ENCODE peak calls at places on chromosomes 16 and 17, in six cellular contexts. K, P, G, E, D and R are unnamed samples.

GRCh38 chr16:89157778-89158177 is 13.8 kb upstream of the CDH15 start:
- DNase-seq in G (no peak), K (no peak), D (no peak), P (no peak), E (no peak), R (no peak)

GRCh38 chr16:11667824-11668589 is at the start of gene SNN:
- DNase-seq in K (peak), G (peak), E (peak), P (peak), D (peak), R (peak)

GRCh38 chr17:55959756-55960155 is 193.5 kb upstream of the ANKFN1 start:
- DNase-seq in K (no peak), P (no peak), E (no peak), G (no peak), D (no peak), R (no peak)

GRCh38 chr16:50313596-50314483 is 47.5 kb downstream of the ADCY7 start:
- DNase-seq in G (no peak), K (no peak), D (peak), E (no peak), P (peak), R (no peak)

GRCh38 chr17:17361543-17362511 is 58.7 kb downstream of the NT5M start:
- DNase-seq in E (no peak), G (no peak), P (no peak), D (no peak), K (no peak), R (no peak)

GRCh38 chr17:10623786-10624338 is 33.2 kb downstream of the MYH3 start:
- DNase-seq in D (no peak), G (no peak), K (no peak), P (no peak), E (no peak), R (no peak)

GRCh38 chr16:49054606-49055005 is 227.0 kb downstream of the CBLN1 start:
- DNase-seq in D (no peak), K (no peak), G (no peak), E (no peak), P (no peak), R (no peak)

GRCh38 chr17:43722921-43723665 is 35.5 kb downstream of the SOST start:
- DNase-seq in P (no peak), K (no peak), E (no peak), D (no peak), G (no peak), R (no peak)

GRCh38 chr16:26281681-26282080 is 589.9 kb downstream of the HS3ST4 start:
- DNase-seq in G (no peak), D (no peak), E (no peak), P (no peak), K (no peak), R (no peak)

GRCh38 chr17:13212861-13213260 is 195.0 kb upstream of the ELAC2 start:
- DNase-seq in E (no peak), K (no peak), D (no peak), P (no peak), G (no peak), R (no peak)

GRCh38 chr17:5035356-5035755 is at the start of gene SLC52A1:
- DNase-seq in P (no peak), G (no peak), K (no peak), E (no peak), D (no peak), R (peak)

GRCh38 chr16:4319454-4319853 is 3.6 kb downstream of the GLIS2 start:
- DNase-seq in K (peak), E (no peak), D (peak), G (no peak), P (no peak), R (no peak)

GRCh38 chr17:66008680-66009079 is 183.3 kb downstream of the CEP112 start:
- DNase-seq in G (no peak), K (no peak), D (no peak), P (no peak), E (no peak), R (no peak)

GRCh38 chr16:17379121-17379571 is 91.6 kb downstream of the XYLT1 start:
- DNase-seq in K (no peak), P (peak), D (no peak), E (peak), G (no peak), R (no peak)

GRCh38 chr17:66714046-66715023 is 120.6 kb upstream of the CACNG5 start:
- DNase-seq in K (peak), E (no peak), P (no peak), D (no peak), G (no peak), R (no peak)

GRCh38 chr16:17397499-17397891 is 73.3 kb downstream of the XYLT1 start:
- DNase-seq in P (peak), D (peak), E (peak), K (no peak), G (no peak), R (peak)

GRCh38 chr17:31807846-31808245 is 51.2 kb downstream of the COPRS start:
- DNase-seq in E (no peak), P (no peak), D (no peak), K (no peak), G (no peak), R (no peak)

GRCh38 chr17:36862116-36862920 is 75.0 kb upstream of the LHX1 start:
- DNase-seq in E (no peak), G (no peak), P (no peak), D (no peak), K (no peak), R (no peak)

GRCh38 chr17:1733759-1734158 is 8.9 kb upstream of the SERPINF2 start:
- DNase-seq in P (no peak), G (no peak), K (no peak), E (no peak), D (no peak), R (no peak)

GRCh38 chr17:78379134-78379497 is 667 bp downstream of the PGS1 start:
- DNase-seq in D (no peak), K (no peak), E (no peak), G (peak), P (peak), R (no peak)

GRCh38 chr17:72529386-72529785 is 408.6 kb downstream of the SOX9 start:
- DNase-seq in G (no peak), P (peak), E (no peak), D (no peak), K (no peak), R (no peak)

GRCh38 chr16:68737046-68737729 is at the start of gene CDH1:
- DNase-seq in D (peak), E (peak), G (no peak), P (no peak), K (peak), R (peak)

GRCh38 chr16:62424206-62424605 is 388.0 kb upstream of the CDH8 start:
- DNase-seq in P (no peak), E (no peak), K (no peak), D (no peak), G (no peak), R (no peak)

GRCh38 chr16:87569601-87570559 is 32.4 kb upstream of the JPH3 start:
- DNase-seq in G (no peak), E (no peak), K (no peak), P (no peak), D (no peak), R (no peak)

GRCh38 chr16:89308391-89309333 is 91.2 kb downstream of the ZNF778 start:
- DNase-seq in E (peak), G (no peak), K (no peak), D (no peak), P (no peak), R (peak)

GRCh38 chr16:86818701-86819522 is 240.6 kb downstream of the FOXL1 start:
- DNase-seq in G (no peak), P (no peak), K (no peak), E (no peak), D (no peak), R (no peak)

GRCh38 chr17:78239489-78239931 is 8.1 kb downstream of the TMEM235 start:
- DNase-seq in D (no peak), E (no peak), P (no peak), K (peak), G (no peak), R (no peak)

GRCh38 chr17:66115246-66115645 is 76.7 kb downstream of the CEP112 start:
- DNase-seq in G (no peak), P (peak), E (no peak), D (no peak), K (no peak), R (no peak)

GRCh38 chr17:48055531-48056245 is 7.5 kb downstream of the NFE2L1 start:
- DNase-seq in G (peak), P (peak), D (no peak), K (peak), E (no peak), R (peak)

GRCh38 chr17:66711936-66712335 is 123.0 kb upstream of the CACNG5 start:
- DNase-seq in D (peak), K (peak), P (no peak), G (no peak), E (peak), R (peak)

GRCh38 chr17:45848405-45848804 is 3.7 kb downstream of the SPPL2C start:
- DNase-seq in D (no peak), P (no peak), G (no peak), K (no peak), E (no peak), R (no peak)

GRCh38 chr17:60563743-60564142 is 36.2 kb upstream of the PPM1D start:
- DNase-seq in K (no peak), D (no peak), P (no peak), G (no peak), E (no peak), R (no peak)

GRCh38 chr16:68354816-68355215 is 44.0 kb downstream of the PRMT7 start:
- DNase-seq in E (no peak), K (no peak), D (no peak), G (no peak), P (no peak), R (no peak)

GRCh38 chr17:36475346-36475970 is 11.0 kb upstream of the ZNHIT3 start:
- DNase-seq in G (no peak), D (no peak), E (no peak), P (no peak), K (no peak), R (no peak)

GRCh38 chr17:59534583-59534982 is 30.8 kb upstream of the DHX40 start:
- DNase-seq in G (no peak), K (peak), E (no peak), P (no peak), D (no peak), R (no peak)

GRCh38 chr17:7842380-7842949 is 8.4 kb downstream of the KDM6B start:
- DNase-seq in E (no peak), P (peak), K (peak), G (peak), D (peak), R (peak)
- TF ChIP-seq CTCF in E (no peak), P (no peak), K (no peak), G (no peak), D (no peak), R (no peak)

DNA sequence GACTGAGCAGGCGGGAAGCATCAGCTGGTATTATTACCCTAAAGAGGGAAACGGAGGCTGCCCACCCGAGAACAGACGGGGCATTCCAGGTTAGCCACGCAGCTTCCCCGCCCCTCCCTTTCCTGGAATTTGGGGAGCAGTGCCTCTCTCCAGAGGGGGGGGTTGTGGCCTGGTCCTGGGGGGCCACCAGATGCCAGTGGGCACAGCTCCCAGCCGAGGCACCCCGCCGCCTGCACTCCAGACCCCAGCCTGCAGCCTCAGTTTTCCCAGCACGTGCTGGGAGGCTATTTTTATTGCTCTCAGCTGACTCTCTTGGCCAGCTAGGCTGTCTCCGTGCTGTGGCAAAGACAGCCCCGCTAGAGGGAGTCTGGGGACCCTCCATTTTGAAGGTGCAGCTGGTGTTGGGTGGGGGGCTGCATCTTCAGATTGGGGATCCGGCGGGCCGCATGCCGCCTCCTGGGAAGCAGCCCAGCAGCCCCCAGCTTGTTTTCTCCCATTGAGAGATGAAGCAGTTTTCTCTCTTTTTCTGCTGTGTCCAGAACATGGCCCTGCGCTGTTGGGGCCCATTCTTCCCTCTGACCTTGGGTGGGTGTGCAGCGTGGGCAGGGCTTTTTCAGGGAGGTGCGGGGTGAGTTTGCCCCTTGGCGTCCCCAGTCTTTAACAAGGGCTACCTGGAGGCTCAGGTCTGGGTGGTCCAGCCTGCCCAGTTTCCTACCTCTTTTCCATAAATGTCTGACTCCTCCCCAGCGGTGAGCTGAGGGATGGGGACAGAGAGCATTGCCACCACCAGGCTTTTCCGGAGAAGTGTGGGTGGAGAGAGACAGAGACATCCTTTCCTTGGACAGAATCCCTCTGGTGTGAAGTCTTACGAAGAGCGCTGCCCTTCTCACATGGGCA is 62.5 kb upstream of the GSE1 start:
- DNase-seq in P (no peak), E (no peak), G (no peak), D (no peak), K (no peak), R (no peak)
- TF ChIP-seq CTCF in P (no peak), E (peak), G (no peak), D (no peak), K (no peak), R (no peak)

GRCh38 chr17:79704691-79705090 is 26.1 kb upstream of the ENPP7 start:
- DNase-seq in K (no peak), P (no peak), D (no peak), E (no peak), G (no peak), R (no peak)

GRCh38 chr17:79699386-79700036 is 31.2 kb upstream of the ENPP7 start:
- DNase-seq in P (no peak), G (no peak), D (no peak), K (peak), E (no peak), R (no peak)

GRCh38 chr17:79700574-79700973 is 30.2 kb upstream of the ENPP7 start:
- DNase-seq in E (no peak), P (no peak), K (no peak), D (no peak), G (no peak), R (no peak)

GRCh38 chr17:79702550-79703236 is 28.1 kb upstream of the ENPP7 start:
- DNase-seq in D (no peak), P (no peak), K (no peak), E (no peak), G (no peak), R (no peak)

GRCh38 chr17:79702071-79702470 is 28.7 kb upstream of the ENPP7 start:
- DNase-seq in K (no peak), D (no peak), P (no peak), E (no peak), G (no peak), R (no peak)
- TF ChIP-seq CTCF in K (no peak), D (no peak), P (no peak), E (peak), G (no peak), R (no peak)

DNA sequence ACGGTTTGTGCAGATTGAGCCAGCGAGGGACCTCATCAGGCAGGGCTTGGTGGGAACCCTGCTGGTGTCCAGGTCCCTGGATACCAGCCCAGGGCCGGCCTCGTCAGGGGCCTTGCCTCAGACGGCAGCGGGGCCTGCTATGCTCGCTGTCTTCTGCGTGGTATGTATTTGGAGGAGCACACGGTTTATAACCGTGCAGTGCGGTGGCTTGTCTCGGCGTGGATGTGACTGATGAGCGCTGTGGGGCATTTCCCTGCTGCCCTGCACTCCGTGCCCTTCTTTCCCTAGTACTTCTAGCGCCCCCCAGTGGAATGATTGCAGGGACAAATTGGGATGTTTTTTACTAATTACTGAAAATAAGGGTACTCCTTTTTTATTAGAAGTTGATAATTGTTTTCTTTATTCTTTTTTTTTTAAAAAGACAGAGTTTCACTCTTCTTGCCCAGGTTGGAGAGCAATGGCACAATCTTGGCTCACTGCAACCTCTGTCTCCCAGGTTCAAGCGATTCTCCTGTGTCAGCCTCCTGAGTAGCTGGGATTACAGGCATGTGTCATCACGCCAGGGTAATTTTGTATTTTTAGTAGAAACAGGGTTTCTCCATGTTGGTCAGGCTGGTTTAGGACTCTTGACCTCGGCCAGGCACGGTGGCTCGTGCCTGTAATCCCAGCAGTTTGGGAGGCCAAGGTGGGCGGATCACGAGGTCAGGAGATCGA is 15.3 kb downstream of the TBCD start:
- DNase-seq in G (no peak), E (peak), D (peak), P (no peak), K (peak), R (peak)
- TF ChIP-seq CTCF in G (peak), E (peak), D (peak), P (peak), K (peak), R (peak)

DNA sequence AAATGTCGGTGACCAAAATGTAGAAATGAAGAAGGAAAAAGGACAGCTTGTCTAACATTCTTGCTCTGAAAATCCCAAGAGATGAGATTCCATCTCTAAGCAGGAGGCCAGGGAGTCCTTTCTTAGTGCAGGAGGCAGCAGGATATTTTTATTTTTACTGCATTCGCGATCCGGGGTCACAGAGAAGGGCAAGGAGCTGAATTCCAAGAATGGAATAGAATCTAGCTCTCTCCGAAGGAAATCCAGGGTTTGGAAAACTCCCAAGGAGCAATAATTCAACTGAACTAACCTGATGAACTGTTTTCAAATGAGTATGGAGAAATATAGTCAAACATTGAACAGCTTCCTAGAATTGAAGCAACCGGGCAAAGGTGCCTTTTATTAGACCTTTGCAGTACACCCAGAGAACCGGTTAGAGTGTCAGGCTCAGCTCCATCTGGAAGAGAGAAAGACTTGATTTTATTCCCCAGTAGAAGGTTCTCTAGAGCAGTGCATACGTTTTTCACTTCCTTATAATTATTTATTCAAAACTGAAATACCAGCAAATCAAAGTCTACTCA is 120.7 kb upstream of the MAF start:
- DNase-seq in D (no peak), K (no peak), P (no peak), G (no peak), E (no peak), R (no peak)
- TF ChIP-seq CTCF in D (no peak), K (no peak), P (no peak), G (no peak), E (no peak), R (no peak)

DNA sequence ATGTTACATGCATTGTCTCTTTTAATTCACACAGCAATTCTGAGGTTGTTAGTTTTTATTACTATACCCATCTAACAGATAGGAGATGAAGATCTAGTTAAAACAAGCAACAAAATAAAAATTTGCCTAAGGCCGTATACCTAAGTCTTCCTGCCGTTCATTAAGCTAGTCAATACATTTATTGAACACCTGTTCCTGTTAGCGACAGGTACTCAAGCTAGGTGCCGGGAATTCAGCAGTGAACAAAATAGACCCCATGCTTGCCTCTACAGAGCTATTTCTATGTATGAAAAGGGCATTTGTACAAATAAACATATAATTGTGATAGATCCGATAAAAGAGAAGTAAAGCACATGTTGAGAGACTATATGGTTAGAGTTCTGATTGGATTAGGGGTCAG is 3.4 kb upstream of the VPS53 start:
- DNase-seq in G (no peak), K (no peak), D (no peak), P (no peak), E (no peak), R (no peak)
- TF ChIP-seq CTCF in G (no peak), K (no peak), D (no peak), P (no peak), E (no peak), R (no peak)

GRCh38 chr16:75621170-75621477 is 2.0 kb downstream of the ADAT1 start:
- DNase-seq in K (peak), E (peak), D (no peak), P (no peak), G (no peak), R (no peak)
- TF ChIP-seq CTCF in K (peak), E (peak), D (no peak), P (peak), G (peak), R (no peak)

GRCh38 chr17:19285218-19285900 is 48.2 kb downstream of the EPN2 start:
- DNase-seq in D (no peak), K (no peak), P (no peak), G (no peak), E (no peak), R (no peak)
- TF ChIP-seq CTCF in D (no peak), K (no peak), P (no peak), G (no peak), E (no peak), R (no peak)

GRCh38 chr16:85444879-85445778 is 168.0 kb upstream of the GSE1 start:
- DNase-seq in D (peak), E (no peak), G (no peak), K (no peak), P (no peak), R (peak)
- TF ChIP-seq CTCF in D (no peak), E (no peak), G (no peak), K (no peak), P (no peak), R (no peak)